ENCODE peak calls at places on chromosome 16, in four cellular contexts. P, Z, D and S are unnamed samples.

GRCh38 chr16:26993988-26994387 is 72.7 kb upstream of the C16orf82 start:
- DNase-seq in P (no peak), Z (no peak), D (no peak), S (peak; percentile 77)

GRCh38 chr16:35714665-35715064 is 2255.3 kb downstream of the TP53TG3F start:
- DNase-seq in P (no peak), Z (no peak), D (no peak), S (no peak)

GRCh38 chr16:1961651-1962067 is 2.3 kb downstream of the NDUFB10 start:
- DNase-seq in P (no peak), Z (no peak), D (no peak), S (peak; percentile 16)

GRCh38 chr16:78676351-78676750 is 576.9 kb downstream of the WWOX start:
- DNase-seq in P (no peak), Z (no peak), D (no peak), S (no peak)

GRCh38 chr16:86431540-86431939 is 78.8 kb upstream of the FOXF1 start:
- DNase-seq in P (no peak), Z (peak; percentile 15), D (no peak), S (no peak)

GRCh38 chr16:73024571-73025105 is 23.3 kb downstream of the ZFHX3 start:
- DNase-seq in P (no peak), Z (no peak), D (no peak), S (no peak)

GRCh38 chr16:89572478-89573205 is 2.9 kb upstream of the CPNE7 start:
- DNase-seq in P (no peak), Z (no peak), D (no peak), S (no peak)

GRCh38 chr16:82655315-82655714 is 28.5 kb downstream of the CDH13 start:
- DNase-seq in P (no peak), Z (no peak), D (no peak), S (peak; percentile 72)

GRCh38 chr16:11250091-11250785 is 5.8 kb downstream of the SOCS1 start:
- DNase-seq in P (peak; percentile 19), Z (peak; percentile 73), D (no peak), S (no peak)

GRCh38 chr16:1335996-1336395 is 2.6 kb downstream of the BAIAP3 start:
- DNase-seq in P (no peak), Z (peak; percentile 72), D (no peak), S (no peak)

GRCh38 chr16:12902511-12903324 is 1.3 kb downstream of the SHISA9 start:
- DNase-seq in P (no peak), Z (peak; percentile 85), D (no peak), S (no peak)

GRCh38 chr16:5216681-5217080 is 119.1 kb upstream of the EEF2KMT start:
- DNase-seq in P (no peak), Z (no peak), D (no peak), S (no peak)
- TF ChIP-seq EZH2phosphoT487 in P (no peak), Z (no peak), D (no peak), S (no peak)

GRCh38 chr16:48367443-48368049 is 17.7 kb downstream of the SIAH1 start:
- DNase-seq in P (peak; percentile 20), Z (no peak), D (no peak), S (peak; percentile 28)

GRCh38 chr16:48369765-48370164 is 15.4 kb downstream of the SIAH1 start:
- DNase-seq in P (no peak), Z (peak; percentile 42), D (no peak), S (no peak)

GRCh38 chr16:48365030-48365600 is 20.1 kb downstream of the SIAH1 start:
- DNase-seq in P (peak; percentile 31), Z (no peak), D (no peak), S (peak; percentile 23)

GRCh38 chr16:48365601-48366164 is 19.5 kb downstream of the SIAH1 start:
- DNase-seq in P (peak; percentile 78), Z (peak; percentile 96), D (peak; percentile 85), S (peak; percentile 98)

DNA sequence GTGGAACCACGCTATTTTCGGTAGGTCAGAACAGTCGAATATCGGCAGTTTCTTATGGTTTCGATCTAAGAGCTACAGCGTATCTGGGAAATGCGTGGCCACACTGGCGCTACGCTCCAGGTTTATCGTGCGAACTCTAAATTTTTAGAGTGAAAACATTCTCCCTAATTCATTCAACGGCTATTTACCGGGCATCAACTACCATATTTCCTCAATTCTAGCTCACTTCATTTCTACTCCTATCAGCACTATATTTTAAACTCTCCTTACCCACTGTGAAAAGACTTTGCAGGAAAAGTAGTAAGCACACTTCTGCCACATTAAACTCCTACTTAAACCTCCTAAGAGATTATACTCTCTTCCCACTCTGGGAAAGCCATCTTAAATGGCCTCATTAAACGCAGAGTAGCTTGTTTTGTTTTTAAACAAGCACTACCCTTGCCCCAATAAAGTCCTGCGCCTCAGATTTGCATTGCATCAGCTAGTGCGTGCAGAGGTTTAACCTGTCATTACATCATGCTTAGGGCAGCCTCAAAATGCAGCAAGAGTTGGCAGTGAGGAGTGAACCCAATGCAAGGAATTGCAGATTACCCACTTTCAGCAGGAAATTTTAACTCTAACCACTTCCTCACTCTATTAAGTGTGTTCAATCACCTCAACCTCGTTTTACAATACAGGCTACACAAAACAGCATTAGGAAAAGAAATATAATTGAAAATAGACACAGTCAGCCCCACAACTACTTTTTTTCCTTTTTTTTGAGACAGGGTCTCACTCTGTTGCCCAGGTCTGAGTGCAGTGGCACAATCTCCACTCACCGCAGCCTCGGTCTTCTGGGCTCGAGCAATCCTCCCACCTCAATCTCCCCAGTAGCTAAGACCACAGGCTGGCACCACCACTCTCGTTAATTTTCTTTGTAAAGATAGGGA is 18.8 kb downstream of the SIAH1 start:
- DNase-seq in P (peak; percentile 60), Z (peak; percentile 76), D (peak; percentile 77), S (peak; percentile 93)
- TF ChIP-seq EZH2phosphoT487 in P (no peak), Z (no peak), D (no peak), S (no peak)

DNA sequence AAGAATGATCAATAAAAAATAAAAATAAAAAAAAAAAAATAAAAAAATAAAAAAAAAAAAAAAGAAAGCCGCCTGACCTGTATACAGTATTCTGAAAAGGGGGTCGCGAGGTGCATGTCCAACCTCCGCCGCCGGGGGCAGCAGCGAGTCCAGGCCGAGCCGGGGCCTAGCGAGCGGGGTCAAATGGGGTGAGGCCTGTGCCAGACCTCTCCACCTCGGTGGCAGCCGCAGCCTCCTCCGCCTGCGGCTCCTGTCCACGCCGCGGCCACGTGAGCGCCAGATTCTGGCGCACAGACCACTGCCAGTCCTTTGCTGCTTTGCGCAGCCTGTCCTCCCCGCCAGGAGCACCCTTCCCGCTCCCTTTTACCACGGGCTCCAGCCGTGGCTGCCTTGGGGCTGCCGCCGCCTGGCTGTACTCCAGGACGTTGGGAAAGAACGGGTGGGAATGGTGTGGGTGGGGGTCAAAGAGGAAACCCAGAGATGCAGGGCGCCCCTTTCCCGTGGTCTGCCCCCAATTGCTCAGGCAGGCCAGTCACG is 2.4 kb upstream of the BCKDK start:
- DNase-seq in P (peak; percentile 42), Z (peak; percentile 85), D (peak; percentile 67), S (peak; percentile 81)
- TF ChIP-seq EZH2phosphoT487 in P (no peak), Z (no peak), D (no peak), S (no peak)

DNA sequence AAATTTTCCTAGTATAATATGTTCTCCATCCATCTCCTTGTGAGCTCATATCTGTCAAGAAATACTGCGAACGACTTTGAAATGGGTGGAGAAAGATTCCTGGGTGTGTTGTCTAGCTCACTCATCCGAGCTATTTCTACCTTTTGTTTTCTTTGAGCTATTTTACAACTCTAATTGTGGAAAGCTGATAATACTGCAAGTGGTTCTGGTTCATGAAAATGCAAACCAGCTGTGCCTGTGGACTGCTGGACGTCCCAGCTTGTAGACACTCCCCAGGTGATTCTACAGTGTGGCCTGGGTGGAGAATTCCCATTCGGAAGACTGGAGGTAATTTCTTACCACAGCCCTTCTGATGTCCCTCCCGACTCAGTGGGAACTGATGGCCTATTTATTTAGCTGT is 40.6 kb downstream of the CMIP start:
- DNase-seq in P (no peak), Z (no peak), D (no peak), S (peak; percentile 23)
- TF ChIP-seq EZH2phosphoT487 in P (no peak), Z (no peak), D (no peak), S (no peak)

DNA sequence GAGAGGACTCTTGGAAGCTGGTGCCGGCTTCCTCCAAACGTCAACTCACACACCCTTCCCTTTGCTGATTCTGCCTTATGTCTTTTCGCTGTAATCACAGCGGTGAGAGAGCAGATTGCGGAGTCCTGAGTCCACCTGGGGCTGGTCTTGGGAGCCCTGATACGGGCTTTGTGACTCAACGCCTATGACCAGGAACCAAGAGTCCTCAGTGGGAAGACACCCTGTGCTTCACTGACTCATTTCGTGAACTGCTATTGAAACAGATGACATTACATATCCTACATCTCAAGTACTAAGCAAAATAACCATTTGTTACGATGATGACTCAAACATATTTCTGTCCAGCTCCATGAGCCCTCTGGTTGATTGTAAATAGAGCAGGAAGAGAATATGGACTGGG is 90.7 kb upstream of the CREBBP start:
- DNase-seq in P (peak; percentile 75), Z (no peak), D (no peak), S (peak; percentile 43)
- TF ChIP-seq EZH2phosphoT487 in P (no peak), Z (no peak), D (no peak), S (no peak)

GRCh38 chr16:55512941-55513340 is 4.1 kb downstream of the LPCAT2 start:
- DNase-seq in P (no peak), Z (no peak), D (no peak), S (no peak)
- TF ChIP-seq EZH2phosphoT487 in P (no peak), Z (no peak), D (no peak), S (no peak)

GRCh38 chr16:85124636-85125346 is 12.5 kb upstream of the CIBAR2 start:
- DNase-seq in P (no peak), Z (no peak), D (no peak), S (no peak)

GRCh38 chr16:85126383-85126730 is 14.1 kb upstream of the CIBAR2 start:
- DNase-seq in P (no peak), Z (no peak), D (no peak), S (no peak)

GRCh38 chr16:85125570-85126382 is 13.5 kb upstream of the CIBAR2 start:
- DNase-seq in P (no peak), Z (no peak), D (no peak), S (no peak)

GRCh38 chr16:85126731-85127662 is 14.7 kb upstream of the CIBAR2 start:
- DNase-seq in P (peak; percentile 29), Z (peak; percentile 75), D (no peak), S (peak; percentile 85)

DNA sequence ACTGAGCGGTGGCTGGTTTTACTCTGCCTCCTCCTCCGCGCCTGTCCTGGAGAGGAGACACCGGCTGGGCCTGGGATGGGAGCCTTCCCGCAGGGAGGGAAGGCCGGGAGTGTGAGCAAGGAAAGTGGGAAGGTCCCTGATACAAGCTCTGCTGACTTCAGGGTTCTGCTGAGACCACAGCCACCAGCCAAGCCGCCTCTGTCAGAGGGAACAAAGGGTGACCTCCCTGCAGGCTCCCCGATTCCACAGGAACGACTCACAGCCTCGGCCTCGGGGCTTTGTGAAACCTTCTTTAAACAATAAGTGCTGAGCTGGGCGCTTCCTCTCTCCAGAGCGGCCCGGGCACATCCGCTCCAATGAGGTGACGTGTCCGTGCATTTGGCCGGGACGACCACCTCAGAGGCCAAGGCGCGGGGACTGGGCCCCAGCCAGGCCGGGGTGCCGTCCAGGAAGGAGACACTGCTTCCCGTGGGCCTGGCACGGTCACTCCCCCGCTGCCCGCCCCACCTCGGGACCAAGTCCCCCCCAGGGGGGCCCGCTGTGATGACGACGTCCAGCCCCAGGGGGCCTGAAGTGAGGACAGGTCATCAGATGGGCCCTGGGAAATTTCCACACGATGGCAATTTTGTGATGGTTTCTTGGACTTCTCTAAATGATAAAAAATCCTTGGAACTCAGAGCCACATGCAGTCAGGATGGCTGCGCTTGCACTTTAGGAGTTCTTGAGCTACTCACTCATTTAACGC is 11.8 kb upstream of the CIBAR2 start:
- DNase-seq in P (peak; percentile 42), Z (peak; percentile 68), D (no peak), S (peak; percentile 74)
- TF ChIP-seq EZH2phosphoT487 in P (no peak), Z (no peak), D (no peak), S (no peak)